ENCODE peak calls at places on chromosomes 3 and 15, in seven cellular contexts. R is NB4, C is AG10803, I is endothelial cell of umbilical vein, D is astrocyte of the spinal cord, B is mucosa of descending colon, F is esophagus muscularis mucosa. W is an unnamed sample.

GRCh38 chr3:172177046-172177445 is 137.7 kb downstream of the FNDC3B start:
- DNase-seq in R (no peak), C (peak), I (no peak), D (peak), B (no peak), F (no peak), W (peak)

GRCh38 chr3:117893638-117894037 is 1141.0 kb downstream of the IGSF11 start:
- DNase-seq in R (no peak), C (peak), I (peak), D (no peak), B (no peak), F (no peak), W (no peak)

GRCh38 chr3:147361671-147362420 is 44.5 kb downstream of the ZIC4 start:
- DNase-seq in R (peak), C (no peak), I (no peak), D (peak), B (no peak), F (peak), W (no peak)

GRCh38 chr15:91516866-91517265 is 336.6 kb upstream of the SLCO3A1 start:
- DNase-seq in R (no peak), C (no peak), I (no peak), D (no peak), B (no peak), F (no peak), W (no peak)

GRCh38 chr3:183073839-183074615 is 25.3 kb downstream of the MCCC1 start:
- DNase-seq in R (peak), C (no peak), I (peak), D (no peak), B (no peak), F (no peak), W (peak)

GRCh38 chr15:35603298-35603697 is 57.3 kb upstream of the DPH6 start:
- DNase-seq in R (no peak), C (no peak), I (peak), D (peak), B (no peak), F (no peak), W (peak)

GRCh38 chr3:136929984-136930671 is 27.7 kb upstream of the IL20RB start:
- DNase-seq in R (no peak), C (peak), I (no peak), D (peak), B (peak), F (no peak), W (peak)

GRCh38 chr15:80351211-80351610 is 53.0 kb upstream of the ARNT2 start:
- DNase-seq in R (no peak), C (no peak), I (no peak), D (no peak), B (no peak), F (no peak), W (no peak)

GRCh38 chr3:196159952-196160804 is 51.0 kb downstream of the ZDHHC19 start:
- DNase-seq in R (peak), C (peak), I (peak), D (peak), B (peak), F (no peak), W (peak)

GRCh38 chr15:28881600-28881999 is 4.2 kb upstream of the APBA2 start:
- DNase-seq in R (no peak), C (no peak), I (no peak), D (no peak), B (no peak), F (no peak), W (no peak)
- TF ChIP-seq CTCF in R (no peak), C (no peak), I (no peak), D (no peak), B (no peak), F (no peak), W (no peak)

GRCh38 chr15:49622561-49622960 is 1.7 kb downstream of the DTWD1 start:
- DNase-seq in R (peak), C (peak), I (no peak), D (peak), B (no peak), F (no peak), W (peak)
- H3K4me3 ChIP-seq in R (peak), C (peak), I (no peak), D (no peak), B (no peak), F (peak), W (peak)

GRCh38 chr15:79310985-79311900 is at the start of gene TMED3:
- DNase-seq in R (peak), C (peak), I (peak), D (peak), B (peak), F (peak), W (peak)
- TF ChIP-seq CTCF in R (peak), C (peak), I (peak), D (peak), B (no peak), F (no peak), W (peak)

GRCh38 chr3:9932843-9933560 is 632 bp upstream of the CRELD1 start:
- DNase-seq in R (peak), C (peak), I (peak), D (peak), B (peak), F (peak), W (peak)

GRCh38 chr3:9935966-9936365 is 2.3 kb downstream of the CRELD1 start:
- DNase-seq in R (no peak), C (no peak), I (no peak), D (no peak), B (no peak), F (no peak), W (no peak)

GRCh38 chr3:9934235-9934621 is 594 bp downstream of the CRELD1 start:
- DNase-seq in R (peak), C (no peak), I (no peak), D (no peak), B (no peak), F (no peak), W (peak)

GRCh38 chr3:9933561-9934234 is at the start of gene CRELD1:
- DNase-seq in R (peak), C (peak), I (peak), D (peak), B (peak), F (peak), W (peak)

GRCh38 chr3:9934993-9935392 is 1.4 kb downstream of the CRELD1 start:
- DNase-seq in R (no peak), C (no peak), I (no peak), D (no peak), B (no peak), F (no peak), W (no peak)
- H3K4me3 ChIP-seq in R (peak), C (no peak), I (no peak), D (no peak), B (no peak), F (peak), W (no peak)